ENCODE peak calls at places on chromosomes 1 and 21, in seven cellular contexts. K is body of pancreas, Q is heart left ventricle, R is lung, S is osteoblast, P is fibroblast of lung, D is cardiac muscle cell. J is an unnamed sample.

GRCh38 chr1:201883786-201884185 is 4.9 kb upstream of the SHISA4 start:
- DNase-seq in R (no peak), K (peak; percentile 46), S (peak; percentile 93), D (peak; percentile 48), P (peak; percentile 60), Q (peak; percentile 70), J (peak; percentile 69)

GRCh38 chr1:29688477-29689365 is 452.4 kb downstream of the PTPRU start:
- DNase-seq in K (no peak), Q (no peak), R (no peak), P (peak; percentile 97), S (peak; percentile 96), D (peak; percentile 72), J (peak; percentile 65)

GRCh38 chr1:61287734-61288133 is 205.4 kb downstream of the NFIA start:
- DNase-seq in P (peak; percentile 91), S (peak; percentile 70), R (no peak), Q (no peak), D (peak; percentile 94), K (no peak), J (peak; percentile 97)

GRCh38 chr1:17646444-17647287 is 107.2 kb downstream of the ARHGEF10L start:
- DNase-seq in S (no peak), Q (no peak), R (no peak), P (no peak), K (no peak), D (no peak), J (no peak)

GRCh38 chr1:202189012-202189790 is 4.4 kb upstream of the LGR6 start:
- DNase-seq in P (peak; percentile 28), Q (peak; percentile 77), K (peak; percentile 79), S (peak; percentile 93), R (peak; percentile 76), D (peak; percentile 69), J (peak; percentile 66)

GRCh38 chr1:2272686-2273400 is 44.7 kb downstream of the SKI start:
- DNase-seq in R (no peak), D (no peak), Q (peak; percentile 12), K (no peak), S (no peak), P (no peak), J (no peak)

GRCh38 chr1:179545316-179545715 is 30.4 kb downstream of the NPHS2 start:
- DNase-seq in D (peak; percentile 58), Q (no peak), S (no peak), K (peak; percentile 14), R (no peak), P (peak; percentile 2), J (no peak)

GRCh38 chr21:33780631-33781030 is 135.0 kb downstream of the ATP5PO start:
- DNase-seq in D (peak; percentile 53), P (peak; percentile 70), Q (no peak), K (no peak), S (peak; percentile 68), R (no peak), J (peak; percentile 73)

GRCh38 chr1:171501305-171502021 is 16.1 kb downstream of the PRRC2C start:
- DNase-seq in Q (no peak), R (no peak), S (no peak), P (no peak), D (no peak), K (no peak), J (no peak)

GRCh38 chr1:171457412-171457811 is 27.9 kb upstream of the PRRC2C start:
- DNase-seq in D (peak; percentile 44), P (peak; percentile 8), Q (no peak), S (peak; percentile 38), R (no peak), K (no peak), J (peak; percentile 44)

GRCh38 chr1:183995322-183996035 is 42.0 kb downstream of the COLGALT2 start:
- DNase-seq in D (peak; percentile 36), S (peak; percentile 30), P (no peak), R (no peak), K (no peak), Q (peak; percentile 60), J (peak; percentile 32)

GRCh38 chr1:201828820-201829774 is at the start of gene IPO9:
- DNase-seq in S (peak; percentile 97), K (peak; percentile 97), P (peak; percentile 86), R (peak; percentile 93), D (peak; percentile 97), Q (peak; percentile 95), J (peak; percentile 96)

GRCh38 chr1:82152356-82153281 is 351.9 kb downstream of the ADGRL2 start:
- DNase-seq in S (no peak), P (no peak), K (no peak), Q (no peak), D (no peak), R (no peak), J (no peak)

GRCh38 chr1:112818990-112819689 is 104.0 kb upstream of the PPM1J start:
- DNase-seq in D (peak; percentile 91), S (peak; percentile 89), P (peak; percentile 88), R (no peak), K (no peak), Q (peak; percentile 42), J (peak; percentile 67)

GRCh38 chr1:42741706-42742105 is 1.7 kb upstream of the CLDN19 start:
- DNase-seq in K (no peak), S (peak; percentile 58), Q (no peak), R (no peak), P (no peak), D (no peak), J (no peak)

GRCh38 chr1:84504580-84505021 is 1.6 kb upstream of the SPATA1 start:
- DNase-seq in Q (no peak), K (no peak), D (peak; percentile 74), R (no peak), P (peak; percentile 90), S (peak; percentile 57), J (peak; percentile 82)

GRCh38 chr1:15489052-15489736 is 13.3 kb downstream of the CELA2B start:
- DNase-seq in K (no peak), D (no peak), Q (no peak), S (peak; percentile 53), P (no peak), R (no peak), J (no peak)

GRCh38 chr1:233109121-233109520 is 158.7 kb downstream of the NTPCR start:
- DNase-seq in R (no peak), K (no peak), Q (no peak), P (peak; percentile 65), S (no peak), D (no peak), J (no peak)

GRCh38 chr1:10045480-10046355 is 13.0 kb downstream of the UBE4B start:
- DNase-seq in R (no peak), D (peak; percentile 64), K (peak; percentile 74), Q (no peak), P (peak; percentile 32), S (peak; percentile 36), J (peak; percentile 90)

GRCh38 chr21:33951276-33952178 is 35.9 kb upstream of the ATP5PO start:
- DNase-seq in P (peak; percentile 43), K (no peak), Q (no peak), R (no peak), D (peak; percentile 30), S (no peak), J (peak; percentile 88)

GRCh38 chr21:16279658-16280581 is 550.1 kb downstream of the USP25 start:
- DNase-seq in S (peak; percentile 18), Q (peak; percentile 42), K (no peak), P (peak; percentile 80), D (peak; percentile 78), R (no peak), J (peak; percentile 93)

GRCh38 chr1:203011582-203011981 is 4.4 kb downstream of the TMEM183A start:
- DNase-seq in P (no peak), R (no peak), Q (no peak), K (no peak), D (no peak), S (no peak), J (no peak)

GRCh38 chr21:43204638-43205037 is 35.8 kb downstream of the CRYAA start:
- DNase-seq in Q (no peak), K (no peak), D (no peak), S (no peak), R (no peak), P (no peak), J (no peak)

GRCh38 chr1:155017946-155018316 is 15.3 kb downstream of the ZBTB7B start:
- DNase-seq in R (no peak), Q (no peak), P (no peak), S (no peak), K (peak; percentile 26), D (no peak), J (no peak)

GRCh38 chr1:236282719-236283118 is 961 bp upstream of the ERO1B start:
- DNase-seq in R (no peak), K (no peak), D (no peak), Q (no peak), P (no peak), S (no peak), J (no peak)
- H3K4me3 ChIP-seq in R (no peak overlapping the region), K (no peak overlapping the region), D (no peak overlapping the region), Q (peak overlapping the region; percentile 80), P (peak overlapping the region; percentile 82), S (peak overlapping the region; percentile 88), J (no peak overlapping the region)

GRCh38 chr21:36663033-36663855 is 35.7 kb upstream of the SIM2 start:
- DNase-seq in K (no peak), Q (no peak), R (no peak), D (peak; percentile 21), P (no peak), S (no peak), J (peak; percentile 30)

GRCh38 chr21:36657999-36658398 is 40.9 kb upstream of the SIM2 start:
- DNase-seq in S (no peak), D (no peak), R (no peak), Q (no peak), P (no peak), K (no peak), J (no peak)

GRCh38 chr21:36664678-36665022 is 34.3 kb upstream of the SIM2 start:
- DNase-seq in Q (no peak), R (no peak), S (peak; percentile 74), D (no peak), P (no peak), K (no peak), J (no peak)

GRCh38 chr21:36658926-36659325 is 40.0 kb upstream of the SIM2 start:
- DNase-seq in K (no peak), Q (no peak), R (no peak), S (no peak), D (no peak), P (no peak), J (no peak)

GRCh38 chr21:36661511-36662309 is 37.2 kb upstream of the SIM2 start:
- DNase-seq in R (no peak), P (peak; percentile 19), Q (peak; percentile 42), D (peak; percentile 45), S (no peak), K (peak; percentile 23), J (peak; percentile 46)
- TF ChIP-seq CTCF in R (no peak), P (peak; percentile 54), Q (peak; percentile 24), D (peak; percentile 59), S (peak; percentile 55), K (peak; percentile 17), J (peak; percentile 75)

GRCh38 chr1:21324368-21325137 is 34.3 kb upstream of the ECE1 start:
- DNase-seq in K (peak; percentile 85), S (peak; percentile 98), Q (peak; percentile 85), D (peak; percentile 88), R (peak; percentile 88), P (peak; percentile 92), J (peak; percentile 85)
- H3K4me3 ChIP-seq in K (no peak overlapping the region), S (peak overlapping the region; percentile 48), Q (no peak overlapping the region), D (no peak overlapping the region), R (no peak overlapping the region), P (no peak overlapping the region), J (no peak overlapping the region)

GRCh38 chr1:150486966-150487762 is at the start of gene TARS2:
- DNase-seq in D (peak; percentile 99), R (peak; percentile 98), Q (peak; percentile 94), K (peak; percentile 97), P (peak; percentile 99), S (peak; percentile 94), J (peak; percentile 99)
- TF ChIP-seq CTCF in D (no peak), R (no peak), Q (no peak), K (no peak), P (no peak), S (no peak), J (peak; percentile 38)

GRCh38 chr21:44931137-44931500 is 8.7 kb upstream of the SLX9 start:
- DNase-seq in D (peak; percentile 78), P (no peak), R (no peak), S (peak; percentile 97), K (no peak), Q (no peak), J (peak; percentile 57)
- H3K4me3 ChIP-seq in D (peak overlapping the region; percentile 29), P (no peak overlapping the region), R (no peak overlapping the region), S (peak overlapping the region; percentile 73), K (no peak overlapping the region), Q (peak overlapping the region; percentile 55), J (no peak overlapping the region)

J was measured in choroid plexus epithelial cell.